ENCODE peak calls at places on chromosomes 7 and 10, in four cellular contexts. One of them, this sample, is unnamed.

GRCh38 chr7:139592801-139593461 is 69.4 kb downstream of the CLEC2L start:
- DNase-seq in GM12878: no peak
- DNase-seq in HepG2: no peak
- DNase-seq in H1: no peak
- DNase-seq in this sample: no peak

GRCh38 chr7:139635521-139636240 is 112.2 kb downstream of the CLEC2L start:
- DNase-seq in GM12878: no peak
- DNase-seq in H1: no peak
- DNase-seq in HepG2: no peak
- DNase-seq in this sample: no peak

GRCh38 chr7:159197066-159197975 is 52.7 kb upstream of the VIPR2 start:
- DNase-seq in H1: no peak
- DNase-seq in HepG2: no peak
- DNase-seq in GM12878: peak
- DNase-seq in this sample: peak

GRCh38 chr10:29096303-29096824 is 192.5 kb upstream of the LYZL1 start:
- DNase-seq in GM12878: no peak
- DNase-seq in HepG2: no peak
- DNase-seq in H1: no peak
- DNase-seq in this sample: no peak

GRCh38 chr10:88428442-88428841 is 154.7 kb downstream of the RNLS start:
- DNase-seq in H1: no peak
- DNase-seq in GM12878: no peak
- DNase-seq in HepG2: no peak
- DNase-seq in this sample: peak

GRCh38 chr10:102413053-102413705 is 5.4 kb downstream of the PSD start:
- DNase-seq in GM12878: no peak
- DNase-seq in HepG2: no peak
- DNase-seq in H1: no peak
- DNase-seq in this sample: peak

GRCh38 chr10:114632869-114633715 is 25.0 kb downstream of the ABLIM1 start:
- DNase-seq in HepG2: peak
- DNase-seq in GM12878: no peak
- DNase-seq in H1: no peak
- DNase-seq in this sample: peak

GRCh38 chr10:106920538-106920937 is 244.0 kb downstream of the SORCS1 start:
- DNase-seq in HepG2: no peak
- DNase-seq in H1: no peak
- DNase-seq in GM12878: no peak
- DNase-seq in this sample: no peak

GRCh38 chr7:30321992-30322637 is 37.7 kb downstream of the ZNRF2 start:
- DNase-seq in GM12878: peak
- DNase-seq in H1: no peak
- DNase-seq in HepG2: no peak
- DNase-seq in this sample: peak

GRCh38 chr7:32958046-32959025 is 1.1 kb downstream of the FKBP9 start:
- DNase-seq in H1: peak
- DNase-seq in GM12878: no peak
- DNase-seq in HepG2: peak
- DNase-seq in this sample: no peak
- TF ChIP-seq TAF1 in H1: no peak
- TF ChIP-seq TAF1 in GM12878: no peak
- TF ChIP-seq TAF1 in HepG2: no peak
- TF ChIP-seq TAF1 in this sample: no peak

GRCh38 chr7:66377045-66377444 is 171.9 kb downstream of the TPST1 start:
- DNase-seq in H1: no peak
- DNase-seq in GM12878: no peak
- DNase-seq in HepG2: no peak
- DNase-seq in this sample: no peak
- TF ChIP-seq HDAC6 in H1: no peak
- TF ChIP-seq HDAC6 in GM12878: no peak
- TF ChIP-seq HDAC6 in HepG2: no peak
- TF ChIP-seq HDAC6 in this sample: no peak

GRCh38 chr7:22630069-22630468 is 96.9 kb upstream of the IL6 start:
- DNase-seq in GM12878: no peak
- DNase-seq in H1: no peak
- DNase-seq in HepG2: no peak
- DNase-seq in this sample: no peak
- TF ChIP-seq TAF1 in GM12878: no peak
- TF ChIP-seq TAF1 in H1: no peak
- TF ChIP-seq TAF1 in HepG2: no peak
- TF ChIP-seq TAF1 in this sample: no peak

GRCh38 chr10:8026349-8027259 is 27.9 kb upstream of the GATA3 start:
- DNase-seq in H1: no peak
- DNase-seq in GM12878: no peak
- DNase-seq in HepG2: peak
- DNase-seq in this sample: no peak
- TF ChIP-seq HDAC6 in H1: no peak
- TF ChIP-seq HDAC6 in GM12878: no peak
- TF ChIP-seq HDAC6 in HepG2: no peak
- TF ChIP-seq HDAC6 in this sample: no peak

DNA sequence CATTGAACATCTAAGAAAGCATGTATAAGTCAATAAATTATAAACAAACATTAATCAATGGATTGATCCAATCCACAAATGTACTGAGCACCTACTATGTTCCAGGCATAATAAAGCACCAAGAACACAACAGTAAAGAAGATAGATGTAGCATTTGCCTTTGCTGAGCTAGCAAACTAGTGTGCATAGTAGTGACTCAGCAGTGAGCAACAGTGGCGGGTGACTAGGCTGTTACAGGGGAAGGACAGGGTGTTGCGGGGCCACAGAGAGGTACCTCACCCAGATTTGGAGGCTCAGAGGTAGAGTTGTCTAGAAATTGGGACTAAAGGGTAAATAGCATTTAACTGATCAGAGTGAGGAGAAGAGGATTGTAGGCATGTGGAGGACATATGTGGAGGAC is 83.6 kb downstream of the NXPH1 start:
- DNase-seq in HepG2: no peak
- DNase-seq in GM12878: no peak
- DNase-seq in H1: no peak
- DNase-seq in this sample: peak
- TF ChIP-seq TAF1 in HepG2: no peak
- TF ChIP-seq TAF1 in GM12878: no peak
- TF ChIP-seq TAF1 in H1: no peak
- TF ChIP-seq TAF1 in this sample: no peak

DNA sequence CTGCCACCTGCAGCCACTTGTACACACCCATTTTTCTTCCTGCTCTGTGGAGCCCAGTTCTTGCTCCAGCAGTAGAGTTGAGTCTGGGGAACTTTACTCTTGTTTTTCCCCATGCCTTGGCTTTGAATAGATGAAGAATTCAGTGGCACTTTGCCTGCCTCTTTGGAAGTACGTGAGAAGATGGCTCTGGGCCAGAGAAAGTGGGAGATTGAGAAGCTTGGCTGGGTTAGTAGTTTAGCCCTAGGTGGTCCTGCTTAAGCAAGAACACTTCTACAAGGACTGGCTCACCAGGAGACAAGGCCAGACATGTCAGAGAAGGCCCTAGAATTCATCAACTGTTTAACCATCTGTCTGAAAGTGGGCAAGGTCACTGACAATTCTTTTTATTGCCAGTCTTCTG is 410.3 kb downstream of the TYW1 start:
- DNase-seq in GM12878: no peak
- DNase-seq in H1: no peak
- DNase-seq in HepG2: no peak
- DNase-seq in this sample: no peak
- TF ChIP-seq HDAC6 in GM12878: no peak
- TF ChIP-seq HDAC6 in H1: no peak
- TF ChIP-seq HDAC6 in HepG2: no peak
- TF ChIP-seq HDAC6 in this sample: no peak